ENCODE peak calls at places on chromosomes 4 and X, in ten cellular contexts. N is brain microvascular endothelial cell, C is stomach, J is gastrocnemius medialis, X is A673, H is PC-3, T is DND-41, Z is transverse colon, A is suprapubic skin, D is neuronal stem cell. U is an unnamed sample.

GRCh38 chrX:130118396-130118795 is 8.1 kb upstream of the ELF4 start:
- DNase-seq in N (peak; percentile 54), C (no peak), J (no peak), X (no peak), H (peak; percentile 77), T (no peak), Z (no peak), A (no peak), D (no peak), U (peak; percentile 53)

GRCh38 chr4:73904491-73904890 is 35.3 kb downstream of the CXCL1 start:
- DNase-seq in N (no peak), C (no peak), J (no peak), X (no peak), H (peak; percentile 32), T (no peak), Z (no peak), A (no peak), D (no peak), U (no peak)

GRCh38 chr4:6362896-6363295 is 93.2 kb downstream of the WFS1 start:
- DNase-seq in N (peak; percentile 6), C (no peak), J (no peak), X (peak; percentile 44), H (peak; percentile 16), T (peak; percentile 51), Z (no peak), A (no peak), D (peak; percentile 72), U (no peak)

GRCh38 chr4:8765084-8765483 is 106.6 kb downstream of the HMX1 start:
- DNase-seq in N (no peak), C (no peak), J (no peak), X (no peak), H (no peak), T (no peak), Z (no peak), A (peak; percentile 48), D (no peak), U (no peak)

GRCh38 chrX:69033936-69034335 is 131.3 kb downstream of the PJA1 start:
- DNase-seq in N (no peak), C (no peak), J (no peak), X (no peak), H (no peak), T (no peak), Z (no peak), A (no peak), D (no peak), U (no peak)

GRCh38 chr4:42359686-42360085 is 37.6 kb upstream of the SHISA3 start:
- DNase-seq in N (no peak), C (no peak), J (no peak), X (no peak), H (no peak), T (no peak), Z (no peak), A (no peak), D (no peak), U (no peak)

GRCh38 chrX:70171636-70172035 is 5.6 kb upstream of the DGAT2L6 start:
- DNase-seq in N (no peak), C (no peak), J (no peak), X (no peak), H (peak; percentile 39), T (no peak), Z (no peak), A (no peak), D (no peak), U (no peak)

GRCh38 chrX:110852180-110852579 is 56.6 kb upstream of the CHRDL1 start:
- DNase-seq in N (no peak), C (no peak), J (no peak), X (peak; percentile 52), H (peak; percentile 20), T (no peak), Z (no peak), A (no peak), D (no peak), U (peak; percentile 17)

GRCh38 chrX:106917830-106918500 is 2.2 kb upstream of the CLDN2 start:
- DNase-seq in N (peak; percentile 43), C (no peak), J (no peak), X (peak; percentile 78), H (peak; percentile 95), T (peak; percentile 74), Z (no peak), A (no peak), D (no peak), U (peak; percentile 59)

GRCh38 chrX:30806187-30806728 is 82.8 kb downstream of the TAB3 start:
- DNase-seq in N (no peak), C (peak; percentile 11), J (no peak), X (no peak), H (no peak), T (no peak), Z (no peak), A (no peak), D (no peak), U (no peak)

GRCh38 chr4:161696957-161697356 is 466.8 kb downstream of the FSTL5 start:
- DNase-seq in N (no peak), C (no peak), J (no peak), X (no peak), H (peak; percentile 33), T (no peak), Z (no peak), A (no peak), D (no peak), U (no peak)

GRCh38 chrX:108437789-108438623 is at the start of gene COL4A6:
- DNase-seq in N (peak; percentile 5), C (no peak), J (no peak), X (no peak), H (no peak), T (no peak), Z (no peak), A (no peak), D (peak; percentile 45), U (no peak)

GRCh38 chr4:5816101-5816500 is 76.8 kb downstream of the CRMP1 start:
- DNase-seq in N (no peak), C (no peak), J (no peak), X (no peak), H (no peak), T (no peak), Z (no peak), A (no peak), D (no peak), U (no peak)

GRCh38 chr4:183405371-183405770 is 39.1 kb upstream of the CDKN2AIP start:
- DNase-seq in N (no peak), C (no peak), J (no peak), X (no peak), H (no peak), T (no peak), Z (no peak), A (no peak), D (no peak), U (no peak)
- H3K27me3 ChIP-seq in N (no peaks in the 10 kb centered on the region), C (no peaks in the 10 kb centered on the region), J (no peaks in the 10 kb centered on the region), X (no peaks in the 10 kb centered on the region), H (no peaks in the 10 kb centered on the region), T (peaks cover 3% of the 10 kb centered on the region), Z (no peaks in the 10 kb centered on the region), A (no peaks in the 10 kb centered on the region), D (no peaks in the 10 kb centered on the region), U (no peaks in the 10 kb centered on the region)

GRCh38 chrX:150572206-150572605 is 3.8 kb downstream of the MTM1 start:
- DNase-seq in N (no peak), C (no peak), J (no peak), X (no peak), H (peak; percentile 46), T (no peak), Z (no peak), A (no peak), D (no peak), U (no peak)
- H3K27ac ChIP-seq in N (no peak overlapping the region), C (peak overlapping the region; percentile 20), J (peak overlapping the region; percentile 31), X (no peak overlapping the region), H (peak overlapping the region; percentile 21), T (no peak overlapping the region), Z (peak overlapping the region; percentile 93), A (peak overlapping the region; percentile 18), D (no peak overlapping the region), U (peak overlapping the region; percentile 78)

DNA sequence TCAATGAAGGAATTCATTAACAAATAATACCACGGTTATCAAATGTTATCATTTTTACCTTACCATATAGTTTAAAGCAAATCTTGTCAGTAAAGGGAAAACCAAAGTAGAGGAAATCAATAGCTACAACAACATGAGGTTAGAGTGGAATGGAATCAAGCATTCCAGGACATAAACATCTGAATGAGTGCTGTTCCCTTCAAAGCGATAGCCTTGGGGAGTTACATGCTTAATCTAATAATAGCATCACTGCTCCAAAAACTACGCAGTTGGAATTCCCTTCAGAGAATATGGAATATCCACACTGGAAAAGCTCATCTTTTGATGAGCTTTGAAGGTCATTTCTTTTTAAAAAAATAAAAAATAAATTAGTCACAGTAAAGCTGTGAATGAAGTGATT is 31.2 kb downstream of the PDE5A start:
- DNase-seq in N (no peak), C (no peak), J (no peak), X (no peak), H (no peak), T (no peak), Z (no peak), A (no peak), D (no peak), U (no peak)
- H3K36me3 ChIP-seq in N (no peaks in the 10 kb centered on the region), C (no peaks in the 10 kb centered on the region), J (no peaks in the 10 kb centered on the region), X (no peaks in the 10 kb centered on the region), H (no peaks in the 10 kb centered on the region), T (no peaks in the 10 kb centered on the region), Z (no peaks in the 10 kb centered on the region), A (no peaks in the 10 kb centered on the region), D (no peaks in the 10 kb centered on the region), U (no peaks in the 10 kb centered on the region)

DNA sequence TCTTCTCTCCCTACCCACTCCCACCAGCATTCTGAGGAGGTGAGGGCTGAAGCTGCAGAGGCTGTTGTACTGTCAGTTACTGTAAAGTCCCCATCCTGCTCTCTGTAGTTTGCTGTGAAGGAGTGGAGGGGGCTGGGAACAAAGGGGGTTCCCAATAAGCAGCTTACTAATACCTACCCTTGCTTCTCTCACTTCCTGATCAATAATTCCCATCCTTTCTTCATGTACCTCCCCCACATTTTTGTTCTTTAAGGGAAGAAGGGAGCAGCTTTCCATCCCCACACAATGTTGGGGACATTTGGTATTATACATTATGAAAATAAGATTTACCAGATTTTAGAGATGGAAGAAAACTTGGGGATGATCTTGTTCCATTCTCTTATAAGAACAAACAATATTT is 5.3 kb downstream of the TBC1D1 start:
- DNase-seq in N (no peak), C (no peak), J (no peak), X (no peak), H (no peak), T (no peak), Z (no peak), A (no peak), D (no peak), U (no peak)
- H3K27me3 ChIP-seq in N (no peaks in the 10 kb centered on the region), C (no peaks in the 10 kb centered on the region), J (no peaks in the 10 kb centered on the region), X (peaks cover 63% of the 10 kb centered on the region), H (no peaks in the 10 kb centered on the region), T (no peaks in the 10 kb centered on the region), Z (no peaks in the 10 kb centered on the region), A (no peaks in the 10 kb centered on the region), D (no peaks in the 10 kb centered on the region), U (no peaks in the 10 kb centered on the region)

GRCh38 chrX:149629730-149630387 is 1.7 kb downstream of the TMEM185A start:
- DNase-seq in N (no peak), C (no peak), J (no peak), X (no peak), H (no peak), T (no peak), Z (no peak), A (no peak), D (no peak), U (no peak)
- H3K27ac ChIP-seq in N (no peak overlapping the region), C (no peak overlapping the region), J (peak overlapping the region; percentile 82), X (no peak overlapping the region), H (no peak overlapping the region), T (no peak overlapping the region), Z (no peak overlapping the region), A (no peak overlapping the region), D (no peak overlapping the region), U (no peak overlapping the region)